ENCODE peak calls at places on chromosomes 16 and 17, in seven cellular contexts. One of them, this sample, is unnamed.

GRCh38 chr16:3907586-3907985 is 27.1 kb upstream of the CREBBP start:
- DNase-seq in cardiac muscle cell: no peak
- DNase-seq in astrocyte: no peak
- DNase-seq in dorsolateral prefrontal cortex: no peak
- DNase-seq in tibial artery: no peak
- DNase-seq in left lung: no peak
- DNase-seq in heart left ventricle: no peak
- DNase-seq in this sample: no peak

GRCh38 chr16:50997679-50998078 is 153.4 kb downstream of the SALL1 start:
- DNase-seq in astrocyte: no peak
- DNase-seq in heart left ventricle: no peak
- DNase-seq in tibial artery: no peak
- DNase-seq in left lung: no peak
- DNase-seq in dorsolateral prefrontal cortex: no peak
- DNase-seq in cardiac muscle cell: no peak
- DNase-seq in this sample: no peak

GRCh38 chr16:85019659-85020245 is 7.8 kb upstream of the KIAA0513 start:
- DNase-seq in tibial artery: no peak
- DNase-seq in dorsolateral prefrontal cortex: no peak
- DNase-seq in astrocyte: no peak
- DNase-seq in cardiac muscle cell: no peak
- DNase-seq in left lung: no peak
- DNase-seq in heart left ventricle: peak; percentile 64
- DNase-seq in this sample: no peak

GRCh38 chr17:41048441-41048840 is 1.3 kb upstream of the KRTAP2-1 start:
- DNase-seq in heart left ventricle: no peak
- DNase-seq in cardiac muscle cell: no peak
- DNase-seq in dorsolateral prefrontal cortex: no peak
- DNase-seq in tibial artery: no peak
- DNase-seq in left lung: no peak
- DNase-seq in astrocyte: peak; percentile 67
- DNase-seq in this sample: peak; percentile 32

GRCh38 chr16:29811170-29811895 is 660 bp upstream of the PRRT2 start:
- DNase-seq in astrocyte: peak; percentile 95
- DNase-seq in left lung: peak; percentile 98
- DNase-seq in dorsolateral prefrontal cortex: peak; percentile 95
- DNase-seq in tibial artery: peak; percentile 99
- DNase-seq in heart left ventricle: peak; percentile 99
- DNase-seq in cardiac muscle cell: peak; percentile 99
- DNase-seq in this sample: peak; percentile 87

GRCh38 chr16:12436201-12436657 is 367.5 kb downstream of the CPPED1 start:
- DNase-seq in astrocyte: no peak
- DNase-seq in dorsolateral prefrontal cortex: no peak
- DNase-seq in cardiac muscle cell: no peak
- DNase-seq in tibial artery: no peak
- DNase-seq in heart left ventricle: no peak
- DNase-seq in left lung: no peak
- DNase-seq in this sample: no peak

GRCh38 chr16:50839920-50840729 is 98.2 kb downstream of the CYLD start:
- DNase-seq in cardiac muscle cell: no peak
- DNase-seq in heart left ventricle: no peak
- DNase-seq in left lung: no peak
- DNase-seq in astrocyte: no peak
- DNase-seq in tibial artery: no peak
- DNase-seq in dorsolateral prefrontal cortex: no peak
- DNase-seq in this sample: no peak

GRCh38 chr17:8913879-8914278 is 46.4 kb upstream of the PIK3R6 start:
- DNase-seq in cardiac muscle cell: no peak
- DNase-seq in heart left ventricle: no peak
- DNase-seq in tibial artery: no peak
- DNase-seq in dorsolateral prefrontal cortex: no peak
- DNase-seq in astrocyte: no peak
- DNase-seq in left lung: no peak
- DNase-seq in this sample: no peak

GRCh38 chr16:9042943-9043680 is 48.3 kb upstream of the HAPSTR1 start:
- DNase-seq in dorsolateral prefrontal cortex: no peak
- DNase-seq in astrocyte: peak; percentile 84
- DNase-seq in tibial artery: no peak
- DNase-seq in heart left ventricle: no peak
- DNase-seq in left lung: no peak
- DNase-seq in cardiac muscle cell: peak; percentile 66
- DNase-seq in this sample: no peak

GRCh38 chr16:69166221-69166833 is 20.6 kb upstream of the SNTB2 start:
- DNase-seq in dorsolateral prefrontal cortex: peak; percentile 59
- DNase-seq in cardiac muscle cell: peak; percentile 33
- DNase-seq in tibial artery: no peak
- DNase-seq in heart left ventricle: no peak
- DNase-seq in left lung: no peak
- DNase-seq in astrocyte: peak; percentile 74
- DNase-seq in this sample: no peak

GRCh38 chr16:69286941-69287713 is 24.0 kb upstream of the VPS4A start:
- DNase-seq in dorsolateral prefrontal cortex: no peak
- DNase-seq in cardiac muscle cell: peak; percentile 91
- DNase-seq in left lung: no peak
- DNase-seq in tibial artery: peak; percentile 83
- DNase-seq in heart left ventricle: peak; percentile 53
- DNase-seq in astrocyte: peak; percentile 30
- DNase-seq in this sample: peak; percentile 20

GRCh38 chr16:48489376-48489775 is 104.2 kb upstream of the SIAH1 start:
- DNase-seq in left lung: no peak
- DNase-seq in dorsolateral prefrontal cortex: no peak
- DNase-seq in astrocyte: no peak
- DNase-seq in tibial artery: no peak
- DNase-seq in cardiac muscle cell: no peak
- DNase-seq in heart left ventricle: no peak
- DNase-seq in this sample: no peak

GRCh38 chr17:15651583-15652110 is 32.1 kb upstream of the FBXW10B start:
- DNase-seq in astrocyte: peak; percentile 98
- DNase-seq in cardiac muscle cell: peak; percentile 97
- DNase-seq in dorsolateral prefrontal cortex: peak; percentile 73
- DNase-seq in heart left ventricle: peak; percentile 97
- DNase-seq in tibial artery: peak; percentile 96
- DNase-seq in left lung: peak; percentile 96
- DNase-seq in this sample: peak; percentile 92

GRCh38 chr16:81729451-81729850 is 49.6 kb upstream of the PLCG2 start:
- DNase-seq in left lung: no peak
- DNase-seq in tibial artery: no peak
- DNase-seq in cardiac muscle cell: no peak
- DNase-seq in astrocyte: no peak
- DNase-seq in dorsolateral prefrontal cortex: no peak
- DNase-seq in heart left ventricle: no peak
- DNase-seq in this sample: no peak

GRCh38 chr16:2022723-2023097 is 3.1 kb downstream of the NPW start:
- DNase-seq in astrocyte: peak; percentile 47
- DNase-seq in dorsolateral prefrontal cortex: no peak
- DNase-seq in tibial artery: no peak
- DNase-seq in left lung: no peak
- DNase-seq in heart left ventricle: no peak
- DNase-seq in cardiac muscle cell: peak; percentile 70
- DNase-seq in this sample: peak; percentile 20

GRCh38 chr16:73956592-73957495 is 339.8 kb upstream of the PSMD7 start:
- DNase-seq in cardiac muscle cell: peak; percentile 70
- DNase-seq in tibial artery: peak; percentile 58
- DNase-seq in dorsolateral prefrontal cortex: peak; percentile 67
- DNase-seq in astrocyte: peak; percentile 23
- DNase-seq in heart left ventricle: peak; percentile 46
- DNase-seq in left lung: no peak
- DNase-seq in this sample: peak; percentile 60

GRCh38 chr16:56891685-56892084 is 26.7 kb downstream of the SLC12A3 start:
- DNase-seq in heart left ventricle: no peak
- DNase-seq in tibial artery: no peak
- DNase-seq in left lung: no peak
- DNase-seq in dorsolateral prefrontal cortex: no peak
- DNase-seq in cardiac muscle cell: no peak
- DNase-seq in astrocyte: no peak
- DNase-seq in this sample: no peak

GRCh38 chr17:3659541-3660111 is 8.8 kb downstream of the TAX1BP3 start:
- DNase-seq in astrocyte: peak; percentile 82
- DNase-seq in dorsolateral prefrontal cortex: no peak
- DNase-seq in cardiac muscle cell: peak; percentile 96
- DNase-seq in tibial artery: peak; percentile 89
- DNase-seq in left lung: no peak
- DNase-seq in heart left ventricle: peak; percentile 80
- DNase-seq in this sample: peak; percentile 60

GRCh38 chr17:8152112-8152775 is at the start of gene PER1:
- DNase-seq in astrocyte: peak; percentile 86
- DNase-seq in left lung: peak; percentile 99
- DNase-seq in tibial artery: peak; percentile 98
- DNase-seq in dorsolateral prefrontal cortex: peak; percentile 95
- DNase-seq in heart left ventricle: peak; percentile 99
- DNase-seq in cardiac muscle cell: peak; percentile 98
- DNase-seq in this sample: peak; percentile 96

GRCh38 chr17:61700252-61700651 is 109.2 kb upstream of the NACA2 start:
- DNase-seq in dorsolateral prefrontal cortex: no peak
- DNase-seq in tibial artery: no peak
- DNase-seq in heart left ventricle: no peak
- DNase-seq in astrocyte: no peak
- DNase-seq in cardiac muscle cell: no peak
- DNase-seq in left lung: no peak
- DNase-seq in this sample: no peak

GRCh38 chr16:53504161-53504663 is 1.2 kb upstream of the AKTIP start:
- DNase-seq in heart left ventricle: peak; percentile 74
- DNase-seq in astrocyte: peak; percentile 55
- DNase-seq in tibial artery: peak; percentile 71
- DNase-seq in cardiac muscle cell: peak; percentile 80
- DNase-seq in dorsolateral prefrontal cortex: peak; percentile 43
- DNase-seq in left lung: no peak
- DNase-seq in this sample: no peak

GRCh38 chr17:16521070-16521727 is 29.2 kb upstream of the LRRC75A start:
- DNase-seq in dorsolateral prefrontal cortex: peak; percentile 69
- DNase-seq in astrocyte: peak; percentile 72
- DNase-seq in heart left ventricle: peak; percentile 71
- DNase-seq in cardiac muscle cell: peak; percentile 94
- DNase-seq in tibial artery: peak; percentile 57
- DNase-seq in left lung: no peak
- DNase-seq in this sample: peak; percentile 88

GRCh38 chr17:76888661-76889060 is 20.5 kb downstream of the MGAT5B start:
- DNase-seq in cardiac muscle cell: no peak
- DNase-seq in tibial artery: no peak
- DNase-seq in heart left ventricle: no peak
- DNase-seq in dorsolateral prefrontal cortex: no peak
- DNase-seq in left lung: peak; percentile 52
- DNase-seq in astrocyte: no peak
- DNase-seq in this sample: no peak
- TF ChIP-seq CTCF in cardiac muscle cell: no peak
- TF ChIP-seq CTCF in tibial artery: no peak
- TF ChIP-seq CTCF in heart left ventricle: no peak
- TF ChIP-seq CTCF in dorsolateral prefrontal cortex: no peak
- TF ChIP-seq CTCF in left lung: no peak
- TF ChIP-seq CTCF in astrocyte: no peak
- TF ChIP-seq CTCF in this sample: no peak

DNA sequence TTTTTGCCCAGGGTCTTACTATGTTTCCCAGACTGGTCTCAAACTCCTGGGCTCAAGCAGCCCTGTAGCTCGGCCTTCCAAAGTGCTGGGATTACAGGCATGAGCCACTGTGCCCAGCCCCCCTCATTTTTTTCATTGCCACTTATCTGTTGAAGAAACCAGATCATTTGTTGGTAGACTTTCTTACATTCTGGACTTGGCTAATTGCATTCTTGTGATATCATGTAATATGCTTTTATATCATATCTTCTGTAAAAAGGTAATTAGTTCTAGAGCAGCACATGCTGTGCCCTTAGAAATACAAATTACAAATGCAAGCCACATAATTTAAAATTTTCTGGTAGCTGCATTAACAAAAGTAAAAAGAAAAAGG is 53.9 kb downstream of the PPM1E start:
- DNase-seq in heart left ventricle: no peak
- DNase-seq in tibial artery: no peak
- DNase-seq in cardiac muscle cell: no peak
- DNase-seq in dorsolateral prefrontal cortex: no peak
- DNase-seq in astrocyte: no peak
- DNase-seq in left lung: no peak
- DNase-seq in this sample: no peak
- H3K27ac ChIP-seq in heart left ventricle: no peak overlapping the region
- H3K27ac ChIP-seq in tibial artery: no peak overlapping the region
- H3K27ac ChIP-seq in cardiac muscle cell: no peak overlapping the region
- H3K27ac ChIP-seq in dorsolateral prefrontal cortex: no peak overlapping the region
- H3K27ac ChIP-seq in astrocyte: no peak overlapping the region
- H3K27ac ChIP-seq in left lung: no peak overlapping the region
- H3K27ac ChIP-seq in this sample: no peak overlapping the region

GRCh38 chr17:31726980-31727427 is 132.0 kb downstream of the COPRS start:
- DNase-seq in heart left ventricle: no peak
- DNase-seq in dorsolateral prefrontal cortex: no peak
- DNase-seq in astrocyte: peak; percentile 78
- DNase-seq in left lung: no peak
- DNase-seq in tibial artery: no peak
- DNase-seq in cardiac muscle cell: no peak
- DNase-seq in this sample: peak; percentile 61

GRCh38 chr17:31733326-31733725 is 125.7 kb downstream of the COPRS start:
- DNase-seq in cardiac muscle cell: no peak
- DNase-seq in left lung: no peak
- DNase-seq in dorsolateral prefrontal cortex: no peak
- DNase-seq in heart left ventricle: no peak
- DNase-seq in astrocyte: no peak
- DNase-seq in tibial artery: no peak
- DNase-seq in this sample: no peak

GRCh38 chr17:31736855-31737625 is 122.0 kb downstream of the COPRS start:
- DNase-seq in cardiac muscle cell: no peak
- DNase-seq in tibial artery: no peak
- DNase-seq in astrocyte: no peak
- DNase-seq in dorsolateral prefrontal cortex: no peak
- DNase-seq in heart left ventricle: peak; percentile 56
- DNase-seq in left lung: no peak
- DNase-seq in this sample: no peak

GRCh38 chr17:31731119-31731518 is 127.9 kb downstream of the COPRS start:
- DNase-seq in tibial artery: no peak
- DNase-seq in cardiac muscle cell: no peak
- DNase-seq in astrocyte: no peak
- DNase-seq in left lung: no peak
- DNase-seq in dorsolateral prefrontal cortex: no peak
- DNase-seq in heart left ventricle: no peak
- DNase-seq in this sample: no peak
- TF ChIP-seq CTCF in tibial artery: no peak
- TF ChIP-seq CTCF in cardiac muscle cell: no peak
- TF ChIP-seq CTCF in astrocyte: no peak
- TF ChIP-seq CTCF in left lung: no peak
- TF ChIP-seq CTCF in dorsolateral prefrontal cortex: no peak
- TF ChIP-seq CTCF in heart left ventricle: no peak
- TF ChIP-seq CTCF in this sample: no peak

GRCh38 chr17:72421128-72422092 is 300.6 kb downstream of the SOX9 start:
- DNase-seq in cardiac muscle cell: peak; percentile 88
- DNase-seq in dorsolateral prefrontal cortex: no peak
- DNase-seq in astrocyte: peak; percentile 99
- DNase-seq in tibial artery: no peak
- DNase-seq in left lung: no peak
- DNase-seq in heart left ventricle: peak; percentile 30
- DNase-seq in this sample: peak; percentile 95

GRCh38 chr17:72420775-72421127 is 299.9 kb downstream of the SOX9 start:
- DNase-seq in heart left ventricle: no peak
- DNase-seq in astrocyte: no peak
- DNase-seq in left lung: no peak
- DNase-seq in tibial artery: no peak
- DNase-seq in dorsolateral prefrontal cortex: no peak
- DNase-seq in cardiac muscle cell: no peak
- DNase-seq in this sample: no peak

GRCh38 chr17:72422505-72423285 is 301.9 kb downstream of the SOX9 start:
- DNase-seq in astrocyte: peak; percentile 93
- DNase-seq in tibial artery: peak; percentile 61
- DNase-seq in dorsolateral prefrontal cortex: no peak
- DNase-seq in cardiac muscle cell: peak; percentile 70
- DNase-seq in left lung: no peak
- DNase-seq in heart left ventricle: peak; percentile 69
- DNase-seq in this sample: peak; percentile 42

GRCh38 chr17:72423286-72423589 is 302.4 kb downstream of the SOX9 start:
- DNase-seq in cardiac muscle cell: no peak
- DNase-seq in dorsolateral prefrontal cortex: no peak
- DNase-seq in astrocyte: no peak
- DNase-seq in left lung: no peak
- DNase-seq in heart left ventricle: no peak
- DNase-seq in tibial artery: no peak
- DNase-seq in this sample: no peak

GRCh38 chr17:72422204-72422504 is 301.3 kb downstream of the SOX9 start:
- DNase-seq in cardiac muscle cell: no peak
- DNase-seq in dorsolateral prefrontal cortex: no peak
- DNase-seq in heart left ventricle: no peak
- DNase-seq in astrocyte: no peak
- DNase-seq in tibial artery: no peak
- DNase-seq in left lung: no peak
- DNase-seq in this sample: no peak
- H3K27ac ChIP-seq in cardiac muscle cell: no peak overlapping the region
- H3K27ac ChIP-seq in dorsolateral prefrontal cortex: no peak overlapping the region
- H3K27ac ChIP-seq in heart left ventricle: no peak overlapping the region
- H3K27ac ChIP-seq in astrocyte: peak overlapping the region; percentile 94
- H3K27ac ChIP-seq in tibial artery: no peak overlapping the region
- H3K27ac ChIP-seq in left lung: no peak overlapping the region
- H3K27ac ChIP-seq in this sample: peak overlapping the region; percentile 76

This sample was measured in RWPE1.